ENCODE peak calls at places on chromosomes 5 and 9, in six cellular contexts. P, V, A, Z, E and O are unnamed samples.

GRCh38 chr5:79229357-79230174 is 6.4 kb upstream of the JMY start:
- DNase-seq in P (peak), V (no peak), A (peak), Z (peak), E (no peak), O (no peak)

GRCh38 chr9:38380872-38381534 is 11.5 kb upstream of the ALDH1B1 start:
- DNase-seq in P (no peak), V (peak), A (no peak), Z (peak), E (no peak), O (no peak)

GRCh38 chr5:72363146-72363802 is 43.1 kb downstream of the PTCD2 start:
- DNase-seq in P (no peak), V (no peak), A (no peak), Z (no peak), E (no peak), O (no peak)

GRCh38 chr5:151016700-151017099 is 3.7 kb upstream of the GPX3 start:
- DNase-seq in P (no peak), V (no peak), A (peak), Z (peak), E (no peak), O (no peak)

GRCh38 chr5:74464512-74465209 is 175.9 kb downstream of the ENC1 start:
- DNase-seq in P (no peak), V (no peak), A (no peak), Z (no peak), E (no peak), O (no peak)

GRCh38 chr9:111474385-111474784 is 9.8 kb downstream of the ECPAS start:
- DNase-seq in P (no peak), V (no peak), A (no peak), Z (no peak), E (no peak), O (no peak)

GRCh38 chr9:34928921-34929320 is 29.2 kb upstream of the PHF24 start:
- DNase-seq in P (no peak), V (no peak), A (no peak), Z (no peak), E (no peak), O (no peak)

GRCh38 chr9:134666801-134667200 is 25.2 kb downstream of the COL5A1 start:
- DNase-seq in P (no peak), V (no peak), A (no peak), Z (no peak), E (no peak), O (no peak)

GRCh38 chr5:172144291-172144815 is 43.7 kb downstream of the STK10 start:
- DNase-seq in P (no peak), V (no peak), A (no peak), Z (no peak), E (no peak), O (no peak)

GRCh38 chr9:91852801-91853347 is 97.2 kb downstream of the ROR2 start:
- DNase-seq in P (no peak), V (no peak), A (peak), Z (no peak), E (no peak), O (no peak)

GRCh38 chr5:153883829-153884228 is 154.9 kb downstream of the FAM114A2 start:
- DNase-seq in P (no peak), V (peak), A (no peak), Z (no peak), E (no peak), O (no peak)

GRCh38 chr5:102711525-102712240 is 43.4 kb upstream of the PAM start:
- DNase-seq in P (no peak), V (no peak), A (no peak), Z (no peak), E (no peak), O (no peak)

GRCh38 chr5:75536694-75537360 is 25.1 kb downstream of the POLK start:
- DNase-seq in P (no peak), V (no peak), A (peak), Z (no peak), E (no peak), O (no peak)

GRCh38 chr9:29325855-29326254 is 1752.6 kb upstream of the C9orf72 start:
- DNase-seq in P (no peak), V (no peak), A (no peak), Z (no peak), E (no peak), O (no peak)

GRCh38 chr9:76529667-76530066 is 70.7 kb downstream of the GCNT1 start:
- DNase-seq in P (no peak), V (no peak), A (no peak), Z (no peak), E (no peak), O (no peak)

GRCh38 chr5:159441441-159441840 is 111.2 kb upstream of the IL12B start:
- DNase-seq in P (no peak), V (peak), A (no peak), Z (no peak), E (no peak), O (no peak)

GRCh38 chr9:136944094-136944518 is 432 bp downstream of the FBXW5 start:
- DNase-seq in P (no peak), V (peak), A (no peak), Z (no peak), E (no peak), O (no peak)

GRCh38 chr5:83577036-83577636 is 105.6 kb downstream of the VCAN start:
- DNase-seq in P (no peak), V (peak), A (no peak), Z (no peak), E (no peak), O (peak)

GRCh38 chr5:37668524-37669047 is 171.3 kb downstream of the GDNF start:
- DNase-seq in P (no peak), V (peak), A (no peak), Z (peak), E (no peak), O (peak)

GRCh38 chr5:171425596-171426244 is 6.3 kb downstream of the FGF18 start:
- DNase-seq in P (no peak), V (no peak), A (peak), Z (peak), E (no peak), O (no peak)

GRCh38 chr9:101148344-101148743 is 119.8 kb downstream of the PLPPR1 start:
- DNase-seq in P (no peak), V (no peak), A (no peak), Z (no peak), E (no peak), O (no peak)

GRCh38 chr5:7518947-7519560 is 123.1 kb downstream of the ADCY2 start:
- DNase-seq in P (no peak), V (peak), A (no peak), Z (no peak), E (no peak), O (no peak)

GRCh38 chr5:145699846-145700245 is 135.3 kb downstream of the PRELID2 start:
- DNase-seq in P (no peak), V (no peak), A (no peak), Z (no peak), E (no peak), O (no peak)

GRCh38 chr9:134551657-134552348 is 89.8 kb upstream of the COL5A1 start:
- DNase-seq in P (no peak), V (peak), A (peak), Z (no peak), E (no peak), O (no peak)

GRCh38 chr9:108775901-108776306 is 79.9 kb downstream of the ACTL7B start:
- DNase-seq in P (no peak), V (no peak), A (no peak), Z (no peak), E (no peak), O (no peak)

GRCh38 chr9:3868012-3868411 is 342.2 kb upstream of the RFX3 start:
- DNase-seq in P (no peak), V (no peak), A (no peak), Z (no peak), E (no peak), O (no peak)

GRCh38 chr5:151890299-151890698 is 34.4 kb downstream of the GLRA1 start:
- DNase-seq in P (no peak), V (no peak), A (no peak), Z (no peak), E (no peak), O (no peak)

GRCh38 chr5:158320178-158320674 is 461.3 kb upstream of the CLINT1 start:
- DNase-seq in P (no peak), V (no peak), A (no peak), Z (no peak), E (no peak), O (no peak)

GRCh38 chr5:149288437-149288836 is 16.8 kb downstream of the AFAP1L1 start:
- DNase-seq in P (no peak), V (no peak), A (no peak), Z (no peak), E (no peak), O (no peak)

GRCh38 chr5:149283611-149284480 is 12.2 kb downstream of the AFAP1L1 start:
- DNase-seq in P (no peak), V (no peak), A (no peak), Z (no peak), E (no peak), O (no peak)

GRCh38 chr5:149284501-149284900 is 12.8 kb downstream of the AFAP1L1 start:
- DNase-seq in P (no peak), V (peak), A (no peak), Z (no peak), E (no peak), O (no peak)

GRCh38 chr5:149285153-149285552 is 13.5 kb downstream of the AFAP1L1 start:
- DNase-seq in P (no peak), V (no peak), A (no peak), Z (no peak), E (no peak), O (no peak)

DNA sequence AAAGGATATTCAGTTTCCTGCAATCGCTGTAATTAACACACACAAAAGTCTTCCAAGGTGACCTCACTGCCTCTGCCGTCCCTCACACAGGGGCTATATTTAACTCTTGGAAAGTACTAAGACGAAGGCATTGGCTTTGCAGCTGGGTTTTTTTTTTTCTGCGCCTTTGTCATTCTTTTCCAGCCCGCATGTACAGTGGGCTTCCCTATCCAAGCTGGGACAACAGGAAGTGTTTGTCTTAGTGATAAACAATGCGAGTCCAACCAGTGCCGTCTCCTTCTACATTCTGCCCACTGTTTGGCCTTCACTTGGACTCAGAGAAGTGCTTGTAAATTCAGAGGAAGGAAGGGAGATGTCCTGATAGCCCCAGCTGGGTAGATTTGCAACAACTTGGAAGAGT is 17.6 kb downstream of the AFAP1L1 start:
- DNase-seq in P (no peak), V (no peak), A (no peak), Z (no peak), E (no peak), O (no peak)
- H3K27ac ChIP-seq in P (no peak), V (no peak), A (peak), Z (no peak), E (peak), O (peak)

DNA sequence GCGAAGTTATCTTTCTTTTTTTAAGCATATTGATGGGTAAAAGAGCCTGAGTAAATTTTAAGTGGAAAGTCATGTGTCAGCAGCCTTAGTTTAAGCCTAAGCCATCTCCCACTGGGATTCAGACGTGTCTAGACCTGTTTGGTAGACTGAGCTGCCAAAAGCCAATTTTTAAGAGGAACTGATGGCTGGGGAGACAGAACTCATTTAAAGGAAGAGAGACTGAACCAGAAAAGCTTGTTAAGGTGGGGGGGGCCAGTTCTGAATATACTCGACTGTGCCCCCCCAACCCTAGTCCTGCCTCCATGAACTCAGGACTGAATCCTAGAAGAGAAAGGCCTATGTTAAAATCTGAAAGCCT is 58.3 kb upstream of the PLPP1 start:
- DNase-seq in P (no peak), V (no peak), A (no peak), Z (no peak), E (no peak), O (no peak)
- H3K27ac ChIP-seq in P (no peak), V (no peak), A (no peak), Z (no peak), E (peak), O (no peak)

GRCh38 chr9:130184983-130185382 is 12.8 kb downstream of the NCS1 start:
- DNase-seq in P (no peak), V (no peak), A (no peak), Z (no peak), E (no peak), O (no peak)

GRCh38 chr9:130182090-130182909 is 10.1 kb downstream of the NCS1 start:
- DNase-seq in P (no peak), V (no peak), A (no peak), Z (no peak), E (no peak), O (no peak)

GRCh38 chr9:130185494-130186005 is 13.3 kb downstream of the NCS1 start:
- DNase-seq in P (no peak), V (no peak), A (no peak), Z (no peak), E (no peak), O (no peak)

GRCh38 chr9:130181645-130182044 is 9.4 kb downstream of the NCS1 start:
- DNase-seq in P (no peak), V (no peak), A (no peak), Z (peak), E (no peak), O (no peak)

GRCh38 chr9:130183133-130183762 is 11.0 kb downstream of the NCS1 start:
- DNase-seq in P (no peak), V (peak), A (no peak), Z (no peak), E (no peak), O (no peak)
- H3K27ac ChIP-seq in P (no peak), V (peak), A (peak), Z (no peak), E (no peak), O (no peak)

GRCh38 chr9:126392662-126393383 is 66.2 kb downstream of the MVB12B start:
- DNase-seq in P (no peak), V (no peak), A (no peak), Z (no peak), E (no peak), O (no peak)

GRCh38 chr9:126397056-126397455 is 70.4 kb downstream of the MVB12B start:
- DNase-seq in P (peak), V (no peak), A (no peak), Z (peak), E (no peak), O (no peak)

GRCh38 chr9:126394802-126395201 is 68.2 kb downstream of the MVB12B start:
- DNase-seq in P (no peak), V (no peak), A (no peak), Z (peak), E (no peak), O (no peak)

GRCh38 chr9:126393876-126394275 is 67.2 kb downstream of the MVB12B start:
- DNase-seq in P (no peak), V (no peak), A (no peak), Z (no peak), E (no peak), O (no peak)

GRCh38 chr9:126395439-126396212 is 69.0 kb downstream of the MVB12B start:
- DNase-seq in P (no peak), V (no peak), A (no peak), Z (peak), E (no peak), O (no peak)
- H3K27ac ChIP-seq in P (no peak), V (no peak), A (peak), Z (peak), E (no peak), O (no peak)

GRCh38 chr9:94031380-94031779 is 52.9 kb upstream of the PTPDC1 start:
- DNase-seq in P (no peak), V (no peak), A (no peak), Z (no peak), E (no peak), O (no peak)
- H3K27ac ChIP-seq in P (no peak), V (no peak), A (no peak), Z (no peak), E (peak), O (peak)

GRCh38 chr5:141978389-141978788 is 9.5 kb downstream of the RNF14 start:
- DNase-seq in P (no peak), V (no peak), A (no peak), Z (no peak), E (no peak), O (no peak)

GRCh38 chr5:141969783-141970741 is 1.2 kb downstream of the RNF14 start:
- DNase-seq in P (no peak), V (peak), A (no peak), Z (peak), E (no peak), O (no peak)

GRCh38 chr5:141968914-141969608 is at the start of gene RNF14:
- DNase-seq in P (peak), V (peak), A (peak), Z (peak), E (peak), O (peak)

GRCh38 chr5:141976176-141976575 is 7.3 kb downstream of the RNF14 start:
- DNase-seq in P (no peak), V (no peak), A (no peak), Z (no peak), E (no peak), O (no peak)

DNA sequence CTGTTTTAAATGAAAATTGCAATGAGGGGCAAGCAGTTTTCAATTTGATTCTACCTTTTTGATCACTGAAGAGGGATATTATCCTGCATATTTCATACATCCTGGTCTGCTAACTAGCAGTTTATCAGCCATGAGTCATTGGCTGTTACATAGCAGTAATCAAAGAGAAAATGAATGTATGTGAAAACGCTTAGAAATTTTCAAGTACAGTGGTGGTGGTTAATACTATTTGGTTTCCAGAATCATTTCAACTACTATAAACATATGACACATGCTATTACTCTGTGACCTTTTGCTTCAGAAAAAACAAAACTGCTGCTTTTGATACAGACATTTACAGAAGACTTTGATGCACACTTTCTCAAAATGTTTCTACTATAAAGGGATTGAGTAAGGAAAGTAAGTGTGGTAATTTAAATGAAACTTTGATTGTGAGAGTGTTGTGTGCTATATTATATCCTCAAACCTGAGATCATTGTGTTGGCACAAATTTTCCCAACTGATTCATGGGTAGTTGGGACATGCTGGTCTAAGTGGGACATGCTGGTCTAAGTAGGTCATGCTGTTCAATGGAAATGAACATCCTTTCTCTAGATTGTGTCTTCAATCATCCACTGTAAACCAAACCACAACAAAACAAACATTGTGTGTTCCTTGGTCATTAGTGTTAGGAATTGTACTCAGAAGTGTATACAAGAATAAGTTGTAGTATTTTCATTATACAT is 5.1 kb downstream of the RNF14 start:
- DNase-seq in P (no peak), V (no peak), A (no peak), Z (no peak), E (no peak), O (no peak)
- H3K27ac ChIP-seq in P (no peak), V (no peak), A (no peak), Z (no peak), E (no peak), O (no peak)